ENCODE peak calls at places on chromosome 11, in seven cellular contexts. B is prostate gland, T is breast epithelium, K is GM06990, N is psoas muscle, E is heart left ventricle, M is ovary. J is an unnamed sample. For H3K36me3, the result is how much of the 10 kb centered on the place peaks cover.

GRCh38 chr11:89660234-89660633 is 49.9 kb upstream of the TRIM77 start:
- DNase-seq in T (no peak), E (no peak), N (no peak), M (no peak), B (no peak), K (no peak), J (no peak)

GRCh38 chr11:75311858-75312288 is 39.6 kb downstream of the ARRB1 start:
- DNase-seq in M (no peak), N (peak), T (no peak), K (no peak), E (peak), B (no peak), J (no peak)

GRCh38 chr11:126840201-126840886 is 160.2 kb downstream of the KIRREL3 start:
- DNase-seq in K (no peak), M (no peak), N (no peak), B (no peak), E (no peak), T (no peak), J (no peak)

GRCh38 chr11:1619449-1619848 is 2.5 kb downstream of the KRTAP5-4 start:
- DNase-seq in K (no peak), B (no peak), E (no peak), N (no peak), M (no peak), T (peak), J (no peak)

GRCh38 chr11:11780843-11781242 is 60.9 kb upstream of the USP47 start:
- DNase-seq in N (no peak), M (no peak), E (no peak), B (no peak), T (no peak), K (no peak), J (no peak)

GRCh38 chr11:35584321-35584720 is 33.9 kb upstream of the FJX1 start:
- DNase-seq in T (no peak), M (no peak), K (no peak), E (no peak), N (no peak), B (no peak), J (peak)

GRCh38 chr11:27627979-27628378 is 72.3 kb downstream of the BDNF start:
- DNase-seq in T (no peak), E (no peak), K (no peak), N (no peak), M (no peak), B (no peak), J (no peak)

GRCh38 chr11:76288166-76288978 is 82.1 kb upstream of the WNT11 start:
- DNase-seq in N (no peak), K (peak), T (no peak), B (no peak), M (no peak), E (no peak), J (no peak)

GRCh38 chr11:10398525-10398924 is 56.5 kb upstream of the AMPD3 start:
- DNase-seq in K (no peak), M (no peak), E (no peak), T (no peak), N (peak), B (no peak), J (no peak)

GRCh38 chr11:20003357-20003756 is 156.9 kb downstream of the DBX1 start:
- DNase-seq in E (no peak), N (no peak), M (no peak), T (no peak), B (no peak), K (no peak), J (no peak)

GRCh38 chr11:88341852-88342251 is 4.3 kb upstream of the CTSC start:
- DNase-seq in T (no peak), N (no peak), E (no peak), B (no peak), M (no peak), K (no peak), J (no peak)

GRCh38 chr11:46281374-46281831 is 3.9 kb downstream of the CREB3L1 start:
- DNase-seq in M (no peak), B (peak), E (no peak), N (no peak), K (no peak), T (no peak), J (no peak)

GRCh38 chr11:100536979-100537378 is 150.1 kb upstream of the ARHGAP42 start:
- DNase-seq in E (no peak), N (no peak), B (no peak), K (no peak), T (no peak), M (no peak), J (no peak)

GRCh38 chr11:127219704-127220103 is 219.1 kb upstream of the KIRREL3 start:
- DNase-seq in M (no peak), B (no peak), N (no peak), K (no peak), T (no peak), E (no peak), J (no peak)

GRCh38 chr11:2393111-2393868 is 7.3 kb upstream of the TSSC4 start:
- DNase-seq in B (no peak), N (no peak), K (peak), T (no peak), E (no peak), M (no peak), J (no peak)

GRCh38 chr11:116703421-116703820 is 69.4 kb downstream of the BUD13 start:
- DNase-seq in B (no peak), M (no peak), T (no peak), E (no peak), N (no peak), K (no peak), J (no peak)

GRCh38 chr11:33387586-33387985 is 130.4 kb downstream of the HIPK3 start:
- DNase-seq in T (no peak), N (no peak), E (no peak), K (peak), M (no peak), B (no peak), J (no peak)

GRCh38 chr11:72752088-72752914 is at the start of gene ARAP1:
- DNase-seq in N (peak), K (peak), T (peak), B (peak), E (peak), M (peak), J (no peak)

GRCh38 chr11:62409831-62410230 is 9.0 kb upstream of the SCGB1A1 start:
- DNase-seq in T (no peak), K (no peak), M (no peak), N (no peak), E (no peak), B (no peak), J (no peak)

GRCh38 chr11:72722050-72722748 is 30.0 kb downstream of the ARAP1 start:
- DNase-seq in B (peak), N (peak), E (peak), K (peak), M (peak), T (peak), J (peak)

GRCh38 chr11:70334351-70334995 is 63.9 kb upstream of the CTTN start:
- DNase-seq in B (no peak), K (no peak), N (no peak), M (no peak), T (no peak), E (no peak), J (no peak)

GRCh38 chr11:133762538-133762937 is 82.8 kb downstream of the SPATA19 start:
- DNase-seq in E (no peak), B (no peak), M (no peak), N (no peak), T (no peak), K (no peak), J (no peak)

GRCh38 chr11:16807306-16807705 is 68.9 kb downstream of the C11orf58 start:
- DNase-seq in K (no peak), N (no peak), T (no peak), E (no peak), B (no peak), M (no peak), J (no peak)

GRCh38 chr11:28966951-28967350 is 858.8 kb downstream of the METTL15 start:
- DNase-seq in T (no peak), E (no peak), B (no peak), N (no peak), K (no peak), M (no peak), J (no peak)

GRCh38 chr11:6755303-6755952 is 16.3 kb downstream of the OR2AG2 start:
- DNase-seq in T (no peak), B (no peak), E (no peak), M (no peak), K (no peak), N (no peak), J (no peak)

GRCh38 chr11:63906087-63906486 is 10.9 kb downstream of the RCOR2 start:
- DNase-seq in B (no peak), K (no peak), N (no peak), E (no peak), T (no peak), M (no peak), J (no peak)

GRCh38 chr11:31641477-31642062 is 132.0 kb downstream of the ELP4 start:
- DNase-seq in M (no peak), E (no peak), T (no peak), N (no peak), B (peak), K (no peak), J (no peak)

GRCh38 chr11:2732261-2732939 is 32.6 kb upstream of the KCNQ1OT1 start:
- DNase-seq in B (no peak), T (no peak), K (no peak), E (peak), M (no peak), N (no peak), J (no peak)

GRCh38 chr11:105398636-105399035 is 211.2 kb upstream of the GRIA4 start:
- DNase-seq in K (no peak), M (no peak), B (no peak), N (no peak), T (no peak), E (no peak), J (no peak)

GRCh38 chr11:40689823-40690222 is 769.6 kb downstream of the LRRC4C start:
- DNase-seq in T (no peak), N (no peak), M (no peak), K (no peak), E (no peak), B (no peak), J (no peak)

GRCh38 chr11:18791175-18792065 is at the start of gene PTPN5:
- DNase-seq in N (no peak), B (no peak), M (no peak), K (no peak), T (no peak), E (no peak), J (no peak)

GRCh38 chr11:96098511-96099241 is 174.8 kb upstream of the MTMR2 start:
- DNase-seq in B (no peak), N (no peak), K (no peak), M (no peak), E (no peak), T (peak), J (no peak)

GRCh38 chr11:115255006-115255762 is 249.0 kb downstream of the CADM1 start:
- DNase-seq in B (no peak), T (no peak), M (no peak), K (no peak), N (no peak), E (no peak), J (no peak)

GRCh38 chr11:68018730-68019190 is 8.6 kb downstream of the ALDH3B1 start:
- DNase-seq in E (no peak), B (no peak), T (no peak), N (no peak), M (no peak), K (no peak), J (no peak)

GRCh38 chr11:68020575-68020974 is 9.9 kb upstream of the NDUFS8 start:
- DNase-seq in K (no peak), B (no peak), N (no peak), E (no peak), M (no peak), T (peak), J (no peak)

GRCh38 chr11:68022531-68022930 is 8.0 kb upstream of the NDUFS8 start:
- DNase-seq in T (no peak), B (no peak), M (no peak), K (no peak), E (no peak), N (no peak), J (no peak)

GRCh38 chr11:68019486-68019885 is 9.4 kb downstream of the ALDH3B1 start:
- DNase-seq in B (no peak), M (no peak), T (no peak), N (no peak), K (no peak), E (no peak), J (no peak)

GRCh38 chr11:68021167-68021787 is 9.2 kb upstream of the NDUFS8 start:
- DNase-seq in K (no peak), E (no peak), M (no peak), B (no peak), T (no peak), N (no peak), J (no peak)
- TF ChIP-seq CTCF in K (peak), E (no peak), M (no peak), B (no peak), T (no peak), N (peak), J (peak)

DNA sequence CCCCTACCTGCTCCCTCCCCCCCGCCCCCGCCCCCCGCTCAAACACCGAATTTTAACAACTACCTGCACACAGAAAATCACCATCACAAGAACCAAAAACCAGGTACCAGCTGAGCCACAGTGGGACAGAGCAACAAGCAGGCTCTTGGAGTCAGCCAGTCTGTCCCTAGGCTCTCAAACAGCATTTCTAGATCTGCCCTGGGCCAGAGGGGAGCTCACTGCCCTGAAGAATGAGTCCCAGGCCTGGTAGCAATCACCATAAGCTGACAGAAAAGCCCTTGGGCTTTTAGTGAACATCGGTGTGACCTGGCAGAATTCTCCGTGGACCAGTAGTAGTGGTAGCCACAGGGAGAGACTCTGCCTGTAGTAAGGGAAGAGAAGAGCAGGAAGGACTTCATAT is 58.3 kb downstream of the C11orf87 start:
- DNase-seq in B (no peak), E (no peak), K (no peak), T (no peak), N (no peak), M (no peak), J (no peak)
- H3K36me3 ChIP-seq in B (under half), E (under half), K (under half), T (under half), N (under half), M (under half), J (under half)

GRCh38 chr11:119668685-119669084 is 60.3 kb downstream of the NECTIN1 start:
- DNase-seq in M (no peak), E (no peak), N (no peak), T (no peak), K (no peak), B (no peak), J (no peak)

GRCh38 chr11:119673389-119674336 is 55.3 kb downstream of the NECTIN1 start:
- DNase-seq in E (no peak), K (peak), T (no peak), N (no peak), M (no peak), B (no peak), J (no peak)

GRCh38 chr11:119672597-119672996 is 56.4 kb downstream of the NECTIN1 start:
- DNase-seq in T (no peak), M (no peak), B (no peak), E (no peak), N (no peak), K (no peak), J (no peak)

GRCh38 chr11:119671048-119671447 is 58.0 kb downstream of the NECTIN1 start:
- DNase-seq in B (no peak), M (peak), K (no peak), E (peak), T (no peak), N (peak), J (peak)

DNA sequence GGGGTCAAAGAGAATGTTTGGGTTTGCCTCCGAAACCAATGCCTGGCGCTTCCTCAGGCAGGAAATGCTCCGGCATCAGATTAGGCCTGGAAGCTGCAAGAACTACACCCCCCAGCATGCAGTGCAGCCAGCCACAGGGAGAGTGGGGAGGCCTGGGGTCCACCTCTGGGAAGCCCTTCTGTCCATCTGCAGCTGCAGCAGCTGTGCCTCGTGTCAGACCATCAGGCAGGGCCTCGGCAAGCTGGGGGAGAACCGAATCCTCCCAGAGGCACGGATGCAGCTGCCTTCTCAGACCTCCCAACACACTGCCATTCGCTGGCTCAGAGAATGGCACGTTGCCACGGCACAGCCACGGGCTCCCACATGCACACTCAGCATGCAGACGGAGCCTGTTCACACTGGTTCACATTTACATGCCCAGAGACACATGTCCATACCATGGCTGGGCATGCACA is 57.4 kb downstream of the NECTIN1 start:
- DNase-seq in T (no peak), E (peak), B (no peak), K (no peak), N (no peak), M (peak), J (no peak)
- H3K4me3 ChIP-seq in T (no peak), E (no peak), B (no peak), K (no peak), N (no peak), M (no peak), J (no peak)

GRCh38 chr11:114197799-114198500 is 98.2 kb upstream of the NNMT start:
- DNase-seq in B (peak), K (no peak), E (peak), T (peak), N (peak), M (peak), J (peak)
- TF ChIP-seq CTCF in B (no peak), K (no peak), E (no peak), T (no peak), N (no peak), M (no peak), J (no peak)

DNA sequence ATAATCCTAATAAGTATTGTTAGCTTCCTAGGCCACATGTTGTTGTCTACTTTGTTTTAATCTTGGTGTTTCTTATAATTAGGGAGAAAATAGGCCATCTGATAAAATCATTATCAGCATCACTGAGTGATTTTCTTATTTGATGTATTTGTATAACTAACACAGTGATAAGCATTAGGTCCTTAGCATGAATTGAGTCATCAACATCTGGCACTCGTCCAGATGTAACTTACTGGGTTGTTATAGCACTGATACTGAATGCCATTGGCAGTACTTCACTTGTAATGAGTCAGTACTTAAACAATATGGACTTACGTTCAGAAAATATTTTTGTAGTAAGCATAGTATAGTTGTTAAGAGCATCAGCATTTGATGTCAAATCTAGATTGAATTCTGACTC is 16.2 kb downstream of the API5 start:
- DNase-seq in B (no peak), T (no peak), K (no peak), N (no peak), E (no peak), M (no peak), J (peak)
- H3K36me3 ChIP-seq in B (under half), T (under half), K (under half), N (half or more), E (half or more), M (under half), J (under half)

J was measured in BJ.